ENCODE peak calls at places on chromosome 17, in four cellular contexts. One of them, this sample, is unnamed.
A peak's percentile ranks its signal among the peaks of the same experiment; 100 is the strongest.

GRCh38 chr17:53150101-53150698 is 672.5 kb upstream of the KIF2B start:
- DNase-seq in HepG2: peak; percentile 4
- DNase-seq in GM12878: no peak
- DNase-seq in K562: no peak
- DNase-seq in this sample: peak; percentile 7

GRCh38 chr17:57455063-57455914 is 199.0 kb downstream of the MSI2 start:
- DNase-seq in HepG2: no peak
- DNase-seq in GM12878: peak; percentile 94
- DNase-seq in K562: no peak
- DNase-seq in this sample: no peak

GRCh38 chr17:81256616-81257015 is 17.5 kb downstream of the NDUFAF8 start:
- DNase-seq in HepG2: no peak
- DNase-seq in GM12878: no peak
- DNase-seq in K562: no peak
- DNase-seq in this sample: peak; percentile 48

GRCh38 chr17:55086635-55087058 is 118.1 kb downstream of the STXBP4 start:
- DNase-seq in HepG2: no peak
- DNase-seq in GM12878: no peak
- DNase-seq in K562: peak; percentile 10
- DNase-seq in this sample: peak; percentile 57

GRCh38 chr17:51830886-51831285 is 327.6 kb downstream of the CA10 start:
- DNase-seq in HepG2: no peak
- DNase-seq in GM12878: no peak
- DNase-seq in K562: no peak
- DNase-seq in this sample: no peak

GRCh38 chr17:75323043-75323591 is 33.9 kb upstream of the SLC25A19 start:
- DNase-seq in HepG2: peak; percentile 85
- DNase-seq in GM12878: no peak
- DNase-seq in K562: peak; percentile 61
- DNase-seq in this sample: peak; percentile 83

GRCh38 chr17:58172369-58173071 is 5.7 kb downstream of the OR4D2 start:
- DNase-seq in HepG2: peak; percentile 62
- DNase-seq in GM12878: peak; percentile 3
- DNase-seq in K562: peak; percentile 35
- DNase-seq in this sample: peak; percentile 68

GRCh38 chr17:45935710-45936509 is 41.6 kb downstream of the MAPT start:
- DNase-seq in HepG2: peak; percentile 95
- DNase-seq in GM12878: no peak
- DNase-seq in K562: no peak
- DNase-seq in this sample: no peak

GRCh38 chr17:58219789-58220183 is 731 bp upstream of the MKS1 start:
- DNase-seq in HepG2: peak; percentile 73
- DNase-seq in GM12878: no peak
- DNase-seq in K562: no peak
- DNase-seq in this sample: no peak

GRCh38 chr17:31825961-31826691 is 32.9 kb downstream of the COPRS start:
- DNase-seq in HepG2: no peak
- DNase-seq in GM12878: no peak
- DNase-seq in K562: no peak
- DNase-seq in this sample: no peak

GRCh38 chr17:8109669-8110455 is 8.5 kb downstream of the ALOXE3 start:
- DNase-seq in HepG2: no peak
- DNase-seq in GM12878: no peak
- DNase-seq in K562: peak; percentile 78
- DNase-seq in this sample: peak; percentile 75

GRCh38 chr17:83019376-83019775 is 60.0 kb upstream of the METRNL start:
- DNase-seq in HepG2: no peak
- DNase-seq in GM12878: no peak
- DNase-seq in K562: no peak
- DNase-seq in this sample: no peak

GRCh38 chr17:8631554-8631877 is 991 bp upstream of the MYH10 start:
- DNase-seq in HepG2: no peak
- DNase-seq in GM12878: no peak
- DNase-seq in K562: no peak
- DNase-seq in this sample: no peak

GRCh38 chr17:67636841-67637240 is 80.9 kb upstream of the NOL11 start:
- DNase-seq in HepG2: no peak
- DNase-seq in GM12878: no peak
- DNase-seq in K562: no peak
- DNase-seq in this sample: no peak

GRCh38 chr17:69539781-69540319 is 125.4 kb downstream of the MAP2K6 start:
- DNase-seq in HepG2: no peak
- DNase-seq in GM12878: no peak
- DNase-seq in K562: no peak
- DNase-seq in this sample: peak; percentile 31

GRCh38 chr17:79988163-79988971 is 47.3 kb downstream of the TBC1D16 start:
- DNase-seq in HepG2: peak; percentile 99
- DNase-seq in GM12878: no peak
- DNase-seq in K562: no peak
- DNase-seq in this sample: peak; percentile 83

GRCh38 chr17:64503821-64504768 is 2.0 kb downstream of the DDX5 start:
- DNase-seq in HepG2: no peak
- DNase-seq in GM12878: no peak
- DNase-seq in K562: no peak
- DNase-seq in this sample: no peak

GRCh38 chr17:68378202-68379149 is 78.8 kb downstream of the WIPI1 start:
- DNase-seq in HepG2: peak; percentile 100
- DNase-seq in GM12878: no peak
- DNase-seq in K562: no peak
- DNase-seq in this sample: peak; percentile 88

GRCh38 chr17:1147664-1148063 is 32.1 kb downstream of the ABR start:
- DNase-seq in HepG2: peak; percentile 63
- DNase-seq in GM12878: no peak
- DNase-seq in K562: peak; percentile 22
- DNase-seq in this sample: peak; percentile 88

GRCh38 chr17:69512946-69513345 is 98.4 kb downstream of the MAP2K6 start:
- DNase-seq in HepG2: no peak
- DNase-seq in GM12878: no peak
- DNase-seq in K562: no peak
- DNase-seq in this sample: no peak

GRCh38 chr17:36464765-36465088 is 21.8 kb upstream of the ZNHIT3 start:
- DNase-seq in HepG2: no peak
- DNase-seq in GM12878: no peak
- DNase-seq in K562: no peak
- DNase-seq in this sample: no peak

GRCh38 chr17:74737299-74738050 is 419 bp downstream of the RAB37 start:
- DNase-seq in HepG2: peak; percentile 55
- DNase-seq in GM12878: no peak
- DNase-seq in K562: no peak
- DNase-seq in this sample: peak; percentile 80

GRCh38 chr17:57948555-57949420 is 6.4 kb downstream of the CUEDC1 start:
- DNase-seq in HepG2: no peak
- DNase-seq in GM12878: no peak
- DNase-seq in K562: no peak
- DNase-seq in this sample: peak; percentile 99

GRCh38 chr17:29212681-29213121 is 32.5 kb upstream of the MYO18A start:
- DNase-seq in HepG2: peak; percentile 20
- DNase-seq in GM12878: no peak
- DNase-seq in K562: no peak
- DNase-seq in this sample: no peak

GRCh38 chr17:61411114-61411943 is 11.7 kb downstream of the TBX2 start:
- DNase-seq in HepG2: no peak
- DNase-seq in GM12878: no peak
- DNase-seq in K562: no peak
- DNase-seq in this sample: peak; percentile 49

GRCh38 chr17:17714261-17714866 is 33.1 kb downstream of the RAI1 start:
- DNase-seq in HepG2: no peak
- DNase-seq in GM12878: no peak
- DNase-seq in K562: no peak
- DNase-seq in this sample: no peak

GRCh38 chr17:57580055-57580739 is 164.9 kb downstream of the CCDC182 start:
- DNase-seq in HepG2: peak; percentile 85
- DNase-seq in GM12878: no peak
- DNase-seq in K562: no peak
- DNase-seq in this sample: no peak

GRCh38 chr17:66466933-66467367 is 164.5 kb downstream of the PRKCA start:
- DNase-seq in HepG2: peak; percentile 92
- DNase-seq in GM12878: no peak
- DNase-seq in K562: peak; percentile 36
- DNase-seq in this sample: peak; percentile 97

GRCh38 chr17:61426482-61427304 is 25.5 kb upstream of the TBX4 start:
- DNase-seq in HepG2: peak; percentile 98
- DNase-seq in GM12878: no peak
- DNase-seq in K562: no peak
- DNase-seq in this sample: peak; percentile 63

GRCh38 chr17:45273551-45273957 is 11.7 kb upstream of the SPATA32 start:
- DNase-seq in HepG2: no peak
- DNase-seq in GM12878: no peak
- DNase-seq in K562: no peak
- DNase-seq in this sample: no peak

GRCh38 chr17:73553311-73553710 is 90.9 kb downstream of the SDK2 start:
- DNase-seq in HepG2: no peak
- DNase-seq in GM12878: no peak
- DNase-seq in K562: no peak
- DNase-seq in this sample: no peak

GRCh38 chr17:73554498-73554897 is 89.7 kb downstream of the SDK2 start:
- DNase-seq in HepG2: no peak
- DNase-seq in GM12878: no peak
- DNase-seq in K562: no peak
- DNase-seq in this sample: no peak

GRCh38 chr17:73552300-73553088 is 91.8 kb downstream of the SDK2 start:
- DNase-seq in HepG2: no peak
- DNase-seq in GM12878: no peak
- DNase-seq in K562: no peak
- DNase-seq in this sample: no peak

GRCh38 chr17:73551756-73552155 is 92.5 kb downstream of the SDK2 start:
- DNase-seq in HepG2: no peak
- DNase-seq in GM12878: no peak
- DNase-seq in K562: no peak
- DNase-seq in this sample: no peak

DNA sequence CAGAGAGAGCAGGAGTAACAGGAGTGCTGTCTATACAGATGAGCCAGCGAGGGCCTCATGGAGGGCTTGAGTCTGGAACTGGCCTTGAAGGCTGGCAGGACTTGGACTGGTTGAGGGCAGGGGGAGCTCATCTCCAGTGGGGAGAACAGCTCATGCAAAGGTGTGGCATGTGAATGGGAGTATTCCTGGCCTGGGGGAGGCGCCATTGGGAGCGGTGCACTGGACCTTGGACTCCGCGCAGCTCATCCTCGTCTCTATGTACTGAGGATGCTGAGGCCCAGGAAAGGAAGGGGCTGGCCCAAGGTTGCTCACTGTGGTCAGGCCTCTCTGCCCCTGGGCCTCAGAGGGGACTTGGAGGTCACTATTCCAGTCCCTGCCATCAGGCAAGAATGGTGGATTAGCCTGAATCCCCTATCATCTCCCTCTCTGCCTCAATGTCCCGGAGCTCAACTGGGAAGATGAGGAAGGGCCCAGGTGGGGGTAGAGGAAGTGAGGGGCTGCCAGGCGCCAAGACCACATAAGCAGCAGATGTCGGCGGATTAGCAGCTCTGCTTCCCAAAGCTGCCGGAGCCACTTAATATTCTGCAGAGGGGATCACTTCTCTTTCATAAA is 88.9 kb downstream of the SDK2 start:
- DNase-seq in HepG2: no peak
- DNase-seq in GM12878: no peak
- DNase-seq in K562: no peak
- DNase-seq in this sample: no peak
- TF ChIP-seq HDAC2 in HepG2: no peak
- TF ChIP-seq HDAC2 in GM12878: no peak
- TF ChIP-seq HDAC2 in K562: no peak
- TF ChIP-seq HDAC2 in this sample: no peak

DNA sequence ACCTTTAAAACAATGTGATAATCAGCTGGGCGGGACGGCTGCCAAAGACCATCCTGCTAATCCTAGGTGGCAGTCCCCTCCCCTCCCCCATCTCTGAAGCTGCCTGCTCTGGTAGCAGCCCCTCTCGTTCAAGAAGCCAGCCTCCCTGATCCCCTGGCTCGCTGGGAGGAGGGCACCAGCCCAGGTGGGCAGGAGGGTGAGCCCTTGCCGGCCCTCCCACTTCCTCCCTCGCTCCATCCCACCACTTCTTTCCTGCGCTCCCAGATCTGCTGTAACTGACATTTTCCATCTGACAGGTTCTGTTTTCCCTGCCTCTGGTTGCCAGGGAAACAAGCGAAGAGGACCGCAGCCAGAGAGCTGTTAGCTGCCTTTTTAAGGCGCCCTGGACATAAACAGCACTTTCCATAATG is 155.7 kb upstream of the TNRC6C start:
- DNase-seq in HepG2: no peak
- DNase-seq in GM12878: no peak
- DNase-seq in K562: no peak
- DNase-seq in this sample: no peak
- TF ChIP-seq SMC3 in HepG2: no peak
- TF ChIP-seq SMC3 in GM12878: no peak
- TF ChIP-seq SMC3 in K562: no peak
- TF ChIP-seq SMC3 in this sample: no peak

DNA sequence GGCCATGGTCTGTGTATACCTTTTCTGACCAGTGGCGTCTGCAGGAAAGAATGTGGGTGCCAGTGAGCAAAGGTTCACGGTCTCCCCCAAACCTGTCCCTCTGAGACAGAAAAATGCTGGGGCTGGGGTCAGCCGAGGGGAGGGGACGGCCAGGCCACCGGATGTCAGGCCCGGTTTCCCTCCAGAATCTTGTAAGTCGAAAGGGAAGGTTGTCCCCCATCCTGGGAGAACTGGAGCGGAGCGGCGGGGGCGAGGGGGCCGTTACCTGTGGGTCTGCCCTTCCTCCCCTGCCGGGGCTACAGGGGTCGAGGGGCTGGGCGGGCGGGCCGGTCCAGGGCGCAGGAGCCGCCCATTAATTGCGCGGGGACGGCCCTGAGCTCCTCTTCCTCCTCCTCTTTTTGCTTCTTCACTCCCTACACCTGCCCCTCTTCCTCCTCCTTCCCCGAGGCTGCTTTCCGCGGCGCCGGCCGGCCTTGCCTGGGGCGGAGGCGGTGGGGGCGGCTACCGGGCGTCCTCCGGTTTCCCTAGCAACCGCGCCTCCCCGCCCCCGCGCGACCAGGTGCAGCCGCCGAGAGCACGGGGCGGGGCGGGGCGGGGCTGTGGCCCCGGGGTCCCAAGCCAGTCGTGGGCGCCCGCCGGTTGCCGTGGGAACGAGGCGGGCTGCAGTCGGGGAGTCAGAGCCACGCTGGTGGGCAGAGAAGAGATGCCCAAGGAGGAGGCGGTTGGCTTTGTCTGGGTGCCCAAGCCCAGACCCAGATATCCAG is at the start of gene MARCHF10:
- DNase-seq in HepG2: no peak
- DNase-seq in GM12878: no peak
- DNase-seq in K562: peak; percentile 86
- DNase-seq in this sample: no peak
- TF ChIP-seq JUNB in HepG2: no peak
- TF ChIP-seq JUNB in GM12878: no peak
- TF ChIP-seq JUNB in K562: no peak
- TF ChIP-seq JUNB in this sample: no peak

GRCh38 chr17:44086364-44087311 is 16.1 kb downstream of the G6PC3 start:
- DNase-seq in HepG2: peak; percentile 83
- DNase-seq in GM12878: no peak
- DNase-seq in K562: peak; percentile 95
- DNase-seq in this sample: peak; percentile 87
- TF ChIP-seq HDAC2 in HepG2: peak; percentile 56
- TF ChIP-seq HDAC2 in GM12878: no peak
- TF ChIP-seq HDAC2 in K562: no peak
- TF ChIP-seq HDAC2 in this sample: no peak

This sample was measured in A549.